ENCODE peak calls at places on chromosome 5, in five cellular contexts. Z is IMR-90, Q is H9, P is neuronal stem cell, K is trophoblast cell. L is an unnamed sample.

GRCh38 chr5:157993201-157993600 is 134.3 kb upstream of the CLINT1 start:
- DNase-seq in Q (no peak), Z (no peak), P (no peak), K (no peak), L (no peak)

GRCh38 chr5:93428868-93429267 is 152.2 kb downstream of the NR2F1-AS1 start:
- DNase-seq in Z (peak; percentile 62), Q (no peak), P (no peak), K (no peak), L (no peak)

GRCh38 chr5:167995844-167996400 is 295.5 kb upstream of the WWC1 start:
- DNase-seq in P (no peak), Z (no peak), K (no peak), Q (no peak), L (no peak)

GRCh38 chr5:29614202-29614601 is 1579.3 kb upstream of the CDH6 start:
- DNase-seq in Q (no peak), Z (no peak), K (no peak), P (no peak), L (no peak)

GRCh38 chr5:149410721-149411432 is 31.8 kb upstream of the IL17B start:
- DNase-seq in P (no peak), Q (no peak), Z (peak; percentile 16), K (no peak), L (no peak)

GRCh38 chr5:43425965-43426364 is 13.8 kb upstream of the CCL28 start:
- DNase-seq in Q (no peak), K (no peak), Z (peak; percentile 80), P (no peak), L (no peak)

GRCh38 chr5:99061711-99062110 is 132.9 kb upstream of the CHD1 start:
- DNase-seq in K (peak; percentile 63), Z (peak; percentile 72), P (no peak), Q (no peak), L (no peak)

GRCh38 chr5:17803976-17804375 is 169.7 kb downstream of the TAF11L14 start:
- DNase-seq in K (no peak), Q (no peak), Z (no peak), P (no peak), L (no peak)

GRCh38 chr5:41071975-41072374 is 833 bp upstream of the MROH2B start:
- DNase-seq in Z (peak; percentile 83), Q (no peak), K (no peak), P (no peak), L (no peak)

DNA sequence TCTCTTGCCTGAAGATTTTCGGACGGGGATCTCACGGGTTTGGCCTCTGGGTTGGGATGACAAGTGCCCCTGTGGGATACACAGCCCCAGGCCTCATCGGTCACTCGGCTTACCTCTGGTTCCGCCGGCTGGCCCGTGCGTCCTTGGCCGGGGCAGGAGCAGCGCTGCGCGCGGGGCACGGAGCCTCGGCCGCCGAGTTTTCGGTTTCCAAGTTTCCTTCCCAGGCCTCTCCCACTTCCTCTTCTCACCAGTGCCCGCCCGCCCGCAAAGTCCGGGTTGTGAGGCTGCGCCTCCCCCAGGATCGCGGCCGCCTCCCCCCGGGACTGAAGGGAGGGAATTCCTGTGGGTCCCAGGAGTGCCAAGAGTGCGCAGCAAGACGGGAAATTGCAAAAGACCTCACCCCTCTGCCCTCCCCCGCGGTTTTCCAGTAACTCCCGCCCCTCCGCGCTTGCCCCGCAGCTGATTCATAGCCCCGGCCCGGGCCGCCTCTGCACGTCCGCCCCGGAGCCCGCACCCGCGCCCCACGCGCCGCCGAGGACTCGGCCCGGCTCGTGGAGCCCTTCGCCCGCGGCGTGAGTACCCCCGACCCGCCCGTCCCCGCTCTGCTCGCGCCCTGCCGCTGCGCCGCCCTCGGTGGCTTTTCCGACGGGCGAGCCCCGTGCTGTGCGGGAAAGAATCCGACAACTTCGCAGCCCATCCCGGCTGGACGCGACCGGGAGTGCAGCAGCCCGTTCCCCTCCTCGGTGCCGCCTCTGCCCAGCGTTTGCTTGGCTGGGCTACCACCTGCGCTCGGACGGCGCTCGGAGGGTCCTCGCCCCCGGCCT is at the start of gene OSMR:
- DNase-seq in K (peak; percentile 93), P (peak; percentile 29), Z (peak; percentile 98), Q (peak; percentile 65), L (peak; percentile 80)
- H3K14ac ChIP-seq in K (peak within 1 kb of the TSS; percentile 90), P (peak within 1 kb of the TSS; percentile 31), Z (peak within 1 kb of the TSS; percentile 96), Q (peak within 1 kb of the TSS; percentile 78), L (no peak within 1 kb of the TSS)

GRCh38 chr5:58235279-58235678 is 224.6 kb downstream of the PLK2 start:
- DNase-seq in P (no peak), Z (peak; percentile 43), Q (no peak), K (peak; percentile 62), L (no peak)

GRCh38 chr5:58239075-58239474 is 220.8 kb downstream of the PLK2 start:
- DNase-seq in Z (no peak), K (no peak), Q (no peak), P (no peak), L (no peak)

GRCh38 chr5:58239731-58240130 is 220.2 kb downstream of the PLK2 start:
- DNase-seq in Q (no peak), P (no peak), K (no peak), Z (no peak), L (no peak)

GRCh38 chr5:58240286-58240685 is 219.6 kb downstream of the PLK2 start:
- DNase-seq in Z (peak; percentile 87), Q (no peak), P (no peak), K (no peak), L (no peak)

GRCh38 chr5:58236498-58236897 is 223.4 kb downstream of the PLK2 start:
- DNase-seq in Z (no peak), Q (no peak), P (no peak), K (no peak), L (no peak)
- H3K14ac ChIP-seq in Z (no peak overlapping the region), Q (no peak overlapping the region), P (no peak overlapping the region), K (no peak overlapping the region), L (no peak overlapping the region)

GRCh38 chr5:139658928-139659667 is 10.9 kb downstream of the CXXC5 start:
- DNase-seq in P (no peak), Z (peak; percentile 77), K (peak; percentile 61), Q (no peak), L (no peak)
- H3K14ac ChIP-seq in P (no peak overlapping the region), Z (peak overlapping the region; percentile 77), K (peak overlapping the region; percentile 73), Q (no peak overlapping the region), L (no peak overlapping the region)

GRCh38 chr5:54517512-54518145 is at the start of gene SNX18:
- DNase-seq in K (peak; percentile 87), P (peak; percentile 88), Q (peak; percentile 88), Z (peak; percentile 93), L (peak; percentile 91)
- H3K14ac ChIP-seq in K (peak within 1 kb of the TSS; percentile 97), P (peak within 1 kb of the TSS; percentile 75), Q (peak within 1 kb of the TSS; percentile 68), Z (peak within 1 kb of the TSS; percentile 99), L (no peak within 1 kb of the TSS)

GRCh38 chr5:2917093-2917492 is 165.6 kb upstream of the IRX2 start:
- DNase-seq in K (no peak), Z (no peak), P (no peak), Q (peak; percentile 11), L (no peak)
- H3K14ac ChIP-seq in K (no peak overlapping the region), Z (no peak overlapping the region), P (no peak overlapping the region), Q (no peak overlapping the region), L (no peak overlapping the region)

GRCh38 chr5:76820491-76820890 is 1.7 kb downstream of the F2RL1 start:
- DNase-seq in P (no peak), Z (no peak), K (no peak), Q (no peak), L (no peak)

GRCh38 chr5:76813982-76814562 is 4.8 kb upstream of the F2RL1 start:
- DNase-seq in Z (peak; percentile 98), P (no peak), Q (no peak), K (peak; percentile 40), L (no peak)

GRCh38 chr5:76816110-76816831 is 2.6 kb upstream of the F2RL1 start:
- DNase-seq in P (no peak), K (no peak), Z (no peak), Q (no peak), L (no peak)

GRCh38 chr5:76819851-76820280 is 1.0 kb downstream of the F2RL1 start:
- DNase-seq in P (no peak), K (no peak), Z (no peak), Q (no peak), L (no peak)

GRCh38 chr5:76818844-76819831 is at the start of gene F2RL1:
- DNase-seq in Q (peak; percentile 98), K (peak; percentile 96), P (peak; percentile 57), Z (peak; percentile 73), L (peak; percentile 92)
- H3K14ac ChIP-seq in Q (peak within 1 kb of the TSS; percentile 77), K (peak within 1 kb of the TSS; percentile 3), P (peak within 1 kb of the TSS; percentile 89), Z (peak within 1 kb of the TSS; percentile 64), L (no peak within 1 kb of the TSS)

DNA sequence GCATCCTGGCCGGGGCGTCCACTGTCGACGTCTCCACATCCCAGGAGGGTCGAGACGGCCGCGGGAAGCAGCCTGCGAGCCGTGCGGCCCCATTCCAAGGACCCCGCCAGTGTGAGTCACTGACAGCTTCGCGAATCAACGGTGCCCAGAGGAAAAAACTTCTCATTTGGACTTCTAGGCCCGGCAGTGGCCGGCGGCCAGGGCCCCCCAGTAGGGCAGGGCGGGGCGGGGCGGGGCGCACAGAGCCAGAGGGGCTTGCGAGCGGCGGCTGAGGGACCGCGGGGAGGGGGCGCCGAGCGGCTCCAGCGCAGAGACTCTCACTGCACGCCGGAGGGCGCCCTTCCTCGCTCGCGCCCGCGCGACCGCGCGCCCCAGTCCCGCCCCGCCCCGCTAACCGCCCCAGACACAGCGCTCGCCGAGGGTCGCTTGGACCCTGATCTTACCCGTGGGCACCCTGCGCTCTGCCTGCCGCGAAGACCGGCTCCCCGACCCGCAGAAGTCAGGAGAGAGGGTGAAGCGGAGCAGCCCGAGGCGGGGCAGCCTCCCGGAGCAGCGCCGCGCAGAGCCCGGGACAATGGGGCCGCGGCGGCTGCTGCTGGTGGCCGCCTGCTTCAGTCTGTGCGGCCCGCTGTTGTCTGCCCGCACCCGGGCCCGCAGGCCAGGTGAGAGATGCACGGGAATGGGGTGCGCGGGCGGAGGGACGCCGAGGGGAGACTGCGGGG is at the start of gene F2R:
- DNase-seq in Q (peak; percentile 83), P (peak; percentile 74), Z (peak; percentile 70), K (peak; percentile 7), L (no peak)
- H3K14ac ChIP-seq in Q (peak within 1 kb of the TSS; percentile 62), P (peak within 1 kb of the TSS; percentile 99), Z (peak within 1 kb of the TSS; percentile 87), K (peak within 1 kb of the TSS; percentile 94), L (no peak within 1 kb of the TSS)

DNA sequence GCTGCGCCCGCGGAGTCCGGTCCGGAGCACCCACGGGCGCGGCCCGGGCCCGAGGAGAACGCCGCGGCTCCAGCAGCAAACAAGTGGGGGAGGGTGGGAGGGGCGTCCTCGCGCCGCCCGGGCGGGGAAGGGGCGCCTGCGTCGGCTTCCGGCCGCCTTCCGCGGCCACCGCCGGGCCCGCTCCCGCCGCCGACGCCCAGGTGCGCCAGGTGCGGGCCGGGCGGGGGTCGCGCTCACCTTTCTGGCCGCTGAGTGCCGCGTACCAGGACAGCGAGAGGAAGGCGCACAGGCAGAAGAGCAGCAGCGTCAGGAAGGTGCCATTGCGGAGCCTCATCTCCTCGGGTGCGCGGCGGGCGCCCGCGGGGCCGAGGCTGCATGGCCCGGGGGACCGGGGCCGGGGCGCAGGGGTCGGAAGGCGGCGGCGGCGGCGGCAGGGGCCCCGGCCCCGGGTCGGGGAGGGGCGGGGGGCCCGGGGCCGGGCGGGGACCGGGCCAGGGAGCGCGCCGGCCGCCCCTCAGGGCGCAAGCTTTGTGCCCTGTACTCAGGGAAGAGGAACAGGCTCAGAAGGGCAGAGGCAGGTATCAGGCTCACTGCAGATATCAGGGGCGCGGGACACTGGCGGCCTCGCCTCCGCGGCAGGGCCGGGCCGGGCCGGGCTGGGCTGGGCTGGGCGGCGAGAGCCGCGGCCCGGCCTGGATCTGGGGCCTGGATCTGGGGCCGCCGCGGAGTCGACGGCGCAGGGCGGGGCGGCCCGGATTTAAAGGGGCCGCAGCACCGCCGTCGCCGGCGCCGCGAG is at the start of gene MGAT4B:
- DNase-seq in Z (peak; percentile 70), P (no peak), Q (peak; percentile 64), K (peak; percentile 60), L (peak; percentile 78)
- H3K14ac ChIP-seq in Z (peak within 1 kb of the TSS; percentile 94), P (peak within 1 kb of the TSS; percentile 89), Q (peak within 1 kb of the TSS; percentile 84), K (peak within 1 kb of the TSS; percentile 99), L (no peak within 1 kb of the TSS)

GRCh38 chr5:1165864-1166263 is 35.5 kb upstream of the SLC6A19 start:
- DNase-seq in P (no peak), Z (no peak), K (no peak), Q (no peak), L (no peak)
- H3K14ac ChIP-seq in P (no peak overlapping the region), Z (no peak overlapping the region), K (no peak overlapping the region), Q (no peak overlapping the region), L (no peak overlapping the region)

L was measured in H1.